ENCODE peak calls at places on chromosomes 7 and 10, in five cellular contexts. M is natural killer cell, I is cardiac muscle cell, F is HFF-Myc, X is astrocyte of the spinal cord. G is an unnamed sample.

GRCh38 chr7:25801214-25801613 is 350.8 kb upstream of the NFE2L3 start:
- DNase-seq in M (no peak), I (no peak), F (no peak), X (no peak), G (no peak)

GRCh38 chr7:30321992-30322637 is 37.7 kb downstream of the ZNRF2 start:
- DNase-seq in M (no peak), I (no peak), F (no peak), X (no peak), G (no peak)

GRCh38 chr10:86139066-86139657 is 227.4 kb downstream of the GRID1 start:
- DNase-seq in M (no peak), I (peak; percentile 54), F (no peak), X (no peak), G (no peak)

GRCh38 chr10:103504181-103504783 is 10.8 kb downstream of the NEURL1 start:
- DNase-seq in M (no peak), I (no peak), F (no peak), X (peak; percentile 95), G (no peak)

GRCh38 chr10:77648472-77648871 is 10.9 kb upstream of the KCNMA1 start:
- DNase-seq in M (no peak), I (no peak), F (no peak), X (no peak), G (no peak)

GRCh38 chr7:78350926-78351325 is 552.4 kb downstream of the PHTF2 start:
- DNase-seq in M (no peak), I (no peak), F (no peak), X (no peak), G (no peak)

GRCh38 chr7:155360495-155361362 is 63.1 kb downstream of the INSIG1 start:
- DNase-seq in M (no peak), I (no peak), F (no peak), X (no peak), G (no peak)

GRCh38 chr7:47190462-47190861 is 391.4 kb downstream of the TNS3 start:
- DNase-seq in M (no peak), I (no peak), F (no peak), X (no peak), G (no peak)

GRCh38 chr10:36903040-36903439 is 222.4 kb upstream of the ANKRD30A start:
- DNase-seq in M (no peak), I (no peak), F (no peak), X (no peak), G (no peak)

GRCh38 chr10:73506491-73506890 is 10.7 kb upstream of the PPP3CB start:
- DNase-seq in M (no peak), I (no peak), F (no peak), X (peak; percentile 58), G (no peak)

GRCh38 chr7:28180364-28181147 is at the start of gene JAZF1:
- DNase-seq in M (peak; percentile 73), I (peak; percentile 88), F (no peak), X (peak; percentile 52), G (peak; percentile 56)

GRCh38 chr7:42217053-42217452 is 20.0 kb downstream of the GLI3 start:
- DNase-seq in M (no peak), I (no peak), F (no peak), X (peak; percentile 36), G (no peak)

GRCh38 chr10:10418397-10418796 is 599.3 kb upstream of the CELF2 start:
- DNase-seq in M (no peak), I (no peak), F (no peak), X (no peak), G (no peak)

GRCh38 chr10:126926568-126926967 is 21.3 kb downstream of the DOCK1 start:
- DNase-seq in M (no peak), I (no peak), F (no peak), X (no peak), G (no peak)

GRCh38 chr7:2529161-2530075 is 9.8 kb downstream of the LFNG start:
- DNase-seq in M (peak; percentile 71), I (no peak), F (no peak), X (peak; percentile 60), G (no peak)

GRCh38 chr7:92061154-92061553 is 73.1 kb downstream of the CYP51A1 start:
- DNase-seq in M (no peak), I (no peak), F (no peak), X (no peak), G (no peak)

GRCh38 chr7:1059200-1060091 is 15.1 kb downstream of the GPR146 start:
- DNase-seq in M (no peak), I (peak; percentile 83), F (no peak), X (peak; percentile 27), G (no peak)

GRCh38 chr10:124287791-124288190 is 130.9 kb downstream of the OAT start:
- DNase-seq in M (no peak), I (no peak), F (no peak), X (no peak), G (no peak)

GRCh38 chr7:128164061-128164954 is 76.8 kb upstream of the LEP start:
- DNase-seq in M (no peak), I (no peak), F (no peak), X (peak; percentile 80), G (peak; percentile 36)

GRCh38 chr10:85542149-85542548 is 824.4 kb downstream of the GRID1 start:
- DNase-seq in M (no peak), I (no peak), F (no peak), X (no peak), G (no peak)

GRCh38 chr7:127809285-127809702 is 157.3 kb downstream of the SND1 start:
- DNase-seq in M (no peak), I (peak; percentile 35), F (peak; percentile 38), X (peak; percentile 41), G (no peak)

GRCh38 chr7:139232893-139233292 is 1.9 kb downstream of the UBN2 start:
- DNase-seq in M (no peak), I (no peak), F (no peak), X (peak; percentile 16), G (no peak)

GRCh38 chr7:90626011-90626410 is 29.9 kb downstream of the CDK14 start:
- DNase-seq in M (no peak), I (no peak), F (no peak), X (peak; percentile 42), G (no peak)

GRCh38 chr7:144907577-144907976 is 71.7 kb upstream of the TPK1 start:
- DNase-seq in M (no peak), I (no peak), F (no peak), X (no peak), G (no peak)

GRCh38 chr10:117631276-117632151 is 89.0 kb downstream of the EMX2 start:
- DNase-seq in M (no peak), I (no peak), F (no peak), X (no peak), G (no peak)

GRCh38 chr10:36720931-36721330 is 404.5 kb upstream of the ANKRD30A start:
- DNase-seq in M (no peak), I (no peak), F (no peak), X (no peak), G (no peak)

GRCh38 chr7:104655592-104655991 is 327.2 kb downstream of the LHFPL3 start:
- DNase-seq in M (no peak), I (no peak), F (no peak), X (no peak), G (no peak)

GRCh38 chr10:36381748-36382147 is 739.7 kb upstream of the FZD8 start:
- DNase-seq in M (no peak), I (no peak), F (no peak), X (no peak), G (no peak)

DNA sequence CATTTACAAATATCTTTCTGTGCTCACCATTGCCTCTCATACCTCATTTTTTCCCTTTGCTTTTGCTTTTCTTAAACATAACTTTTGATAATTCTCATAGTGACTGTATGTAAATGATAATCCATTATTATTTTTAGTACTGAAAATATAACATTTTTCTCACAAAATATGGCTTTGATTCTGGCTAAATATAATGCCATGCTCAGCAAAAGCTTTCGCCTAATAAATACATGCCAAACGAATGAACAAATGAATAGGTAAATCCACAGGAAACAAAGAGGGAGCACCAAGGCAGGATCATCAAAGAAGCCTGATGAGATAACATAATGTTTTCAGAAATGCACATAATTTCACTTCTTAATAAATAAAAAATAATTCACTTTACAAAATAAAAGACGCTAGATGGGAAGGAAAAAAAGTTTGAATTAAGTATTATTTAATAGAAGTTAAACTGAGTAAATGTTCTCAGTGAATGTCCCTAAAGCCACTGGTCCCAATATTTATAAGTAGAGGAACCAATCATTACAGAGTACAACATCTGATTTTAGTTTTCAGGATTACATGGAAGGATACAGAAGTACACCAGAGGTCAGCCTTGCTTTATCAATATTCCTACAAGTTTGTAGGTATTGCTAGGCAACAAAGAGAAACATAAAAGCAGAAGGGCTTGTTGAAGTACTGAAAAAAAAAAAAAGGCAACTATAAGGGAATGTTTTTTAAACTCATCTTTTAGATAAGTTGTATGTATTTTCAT is 52.3 kb downstream of the RNLS start:
- DNase-seq in M (no peak), I (no peak), F (no peak), X (no peak), G (no peak)
- TF ChIP-seq CTCF in M (no peak), I (no peak), F (no peak), X (no peak), G (no peak)

DNA sequence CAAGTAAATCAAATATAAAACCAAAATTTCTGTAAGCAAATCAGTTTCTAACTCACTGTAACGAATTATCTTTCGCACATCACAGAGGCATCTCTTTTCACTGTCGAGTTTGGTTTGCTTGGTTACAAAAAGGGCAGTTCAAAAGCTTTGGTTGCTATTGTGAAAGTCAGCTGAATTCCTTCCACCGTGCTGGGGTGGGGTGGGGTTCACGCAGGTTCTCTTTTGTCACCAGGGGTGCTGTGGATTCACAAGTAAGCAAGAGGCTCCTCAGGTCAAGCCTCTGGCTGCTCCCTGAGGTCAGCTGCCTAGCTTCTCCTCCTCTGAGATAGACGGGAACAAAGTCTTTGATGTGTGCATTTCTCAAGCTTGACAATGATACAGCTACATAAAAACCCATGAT is 47.7 kb downstream of the EGFR start:
- DNase-seq in M (no peak), I (no peak), F (no peak), X (peak; percentile 70), G (no peak)
- TF ChIP-seq CTCF in M (no peak), I (no peak), F (no peak), X (no peak), G (no peak)

GRCh38 chr10:6580279-6581029 is 378 bp upstream of the PRKCQ start:
- DNase-seq in M (peak; percentile 87), I (peak; percentile 91), F (no peak), X (peak; percentile 49), G (peak; percentile 78)
- TF ChIP-seq CTCF in M (peak; percentile 68), I (peak; percentile 27), F (peak; percentile 9), X (peak; percentile 51), G (peak; percentile 71)

GRCh38 chr10:131834152-131834810 is 66.5 kb upstream of the PPP2R2D start:
- DNase-seq in M (no peak), I (no peak), F (no peak), X (no peak), G (no peak)

GRCh38 chr10:131830446-131831130 is 70.2 kb upstream of the PPP2R2D start:
- DNase-seq in M (no peak), I (peak; percentile 67), F (no peak), X (no peak), G (no peak)

GRCh38 chr10:131831561-131831960 is 69.2 kb upstream of the PPP2R2D start:
- DNase-seq in M (no peak), I (no peak), F (no peak), X (no peak), G (no peak)

GRCh38 chr10:131833446-131834080 is 67.2 kb upstream of the PPP2R2D start:
- DNase-seq in M (no peak), I (no peak), F (no peak), X (no peak), G (no peak)

GRCh38 chr10:131832056-131832685 is 68.6 kb upstream of the PPP2R2D start:
- DNase-seq in M (no peak), I (no peak), F (no peak), X (no peak), G (no peak)
- TF ChIP-seq CTCF in M (no peak), I (no peak), F (no peak), X (no peak), G (no peak)

G was measured in progenitor cell of endocrine pancreas.